ENCODE peak calls at places on chromosomes 1 and 21, in five cellular contexts. Z is colonic mucosa, W is mucosa of descending colon, K is IMR-90, X is fibroblast of lung. A is an unnamed sample.

GRCh38 chr1:241310451-241310850 is 46.6 kb downstream of the RGS7 start:
- DNase-seq in Z (no peak), W (no peak), K (peak), X (peak), A (peak)

GRCh38 chr1:179168526-179168925 is 61.0 kb downstream of the ABL2 start:
- DNase-seq in Z (no peak), W (no peak), K (no peak), X (no peak), A (no peak)

GRCh38 chr1:45913183-45913924 is 109.9 kb downstream of the MAST2 start:
- DNase-seq in Z (peak), W (peak), K (peak), X (peak), A (peak)

GRCh38 chr1:40385437-40386310 is 12.1 kb downstream of the SMAP2 start:
- DNase-seq in Z (no peak), W (no peak), K (no peak), X (no peak), A (no peak)

GRCh38 chr1:119075614-119076013 is 64.8 kb downstream of the WARS2 start:
- DNase-seq in Z (no peak), W (no peak), K (peak), X (peak), A (peak)

GRCh38 chr1:196502437-196502836 is 105.8 kb downstream of the KCNT2 start:
- DNase-seq in Z (no peak), W (no peak), K (no peak), X (no peak), A (no peak)

GRCh38 chr1:96509944-96510343 is 211.6 kb upstream of the PTBP2 start:
- DNase-seq in Z (no peak), W (no peak), K (no peak), X (no peak), A (no peak)

GRCh38 chr1:214933375-214933774 is 149.2 kb upstream of the KCNK2 start:
- DNase-seq in Z (no peak), W (no peak), K (peak), X (no peak), A (no peak)

GRCh38 chr1:150235436-150235851 is 468 bp downstream of the ANP32E start:
- DNase-seq in Z (no peak), W (peak), K (no peak), X (no peak), A (no peak)

GRCh38 chr1:66758247-66758755 is 6.0 kb downstream of the DYNLT5 start:
- DNase-seq in Z (no peak), W (no peak), K (peak), X (no peak), A (no peak)

GRCh38 chr1:197397899-197398298 is 129.8 kb downstream of the CRB1 start:
- DNase-seq in Z (no peak), W (no peak), K (no peak), X (no peak), A (no peak)

GRCh38 chr1:183023146-183023600 is at the start of gene LAMC1:
- DNase-seq in Z (peak), W (peak), K (peak), X (peak), A (peak)

GRCh38 chr1:211920141-211920572 is 89.6 kb upstream of the LPGAT1 start:
- DNase-seq in Z (peak), W (peak), K (peak), X (peak), A (no peak)

GRCh38 chr1:21586222-21586621 is 77.0 kb downstream of the ALPL start:
- DNase-seq in Z (no peak), W (no peak), K (no peak), X (no peak), A (no peak)

GRCh38 chr21:21111309-21111920 is 113.2 kb downstream of the NCAM2 start:
- DNase-seq in Z (no peak), W (no peak), K (no peak), X (no peak), A (no peak)

GRCh38 chr1:75579046-75579445 is 31.9 kb downstream of the SLC44A5 start:
- DNase-seq in Z (no peak), W (no peak), K (no peak), X (no peak), A (no peak)

GRCh38 chr1:185610954-185611353 is 123.2 kb upstream of the HMCN1 start:
- DNase-seq in Z (no peak), W (no peak), K (no peak), X (peak), A (no peak)

GRCh38 chr21:35314896-35315582 is 265.9 kb upstream of the RUNX1 start:
- DNase-seq in Z (no peak), W (no peak), K (peak), X (peak), A (no peak)

GRCh38 chr1:53890522-53890941 is 935 bp upstream of the YIPF1 start:
- DNase-seq in Z (no peak), W (no peak), K (no peak), X (no peak), A (no peak)

GRCh38 chr21:38861006-38861405 is 55.3 kb downstream of the ETS2 start:
- DNase-seq in Z (no peak), W (no peak), K (no peak), X (no peak), A (no peak)

GRCh38 chr1:55225228-55225627 is 10.1 kb upstream of the USP24 start:
- DNase-seq in Z (no peak), W (no peak), K (no peak), X (no peak), A (no peak)

GRCh38 chr1:116497660-116498059 is 73.2 kb downstream of the CD58 start:
- DNase-seq in Z (no peak), W (no peak), K (peak), X (peak), A (no peak)

GRCh38 chr21:33754493-33754892 is 112.2 kb downstream of the ITSN1 start:
- DNase-seq in Z (no peak), W (no peak), K (no peak), X (no peak), A (no peak)

GRCh38 chr21:44758781-44759627 is 42.6 kb downstream of the UBE2G2 start:
- DNase-seq in Z (no peak), W (no peak), K (no peak), X (no peak), A (no peak)

GRCh38 chr1:94395231-94395630 is 23.0 kb upstream of the ABCD3 start:
- DNase-seq in Z (no peak), W (no peak), K (no peak), X (no peak), A (no peak)

GRCh38 chr1:176949033-176949662 is 215.4 kb downstream of the ASTN1 start:
- DNase-seq in Z (peak), W (peak), K (peak), X (peak), A (no peak)

GRCh38 chr1:221714227-221715116 is 27.4 kb downstream of the DUSP10 start:
- DNase-seq in Z (no peak), W (no peak), K (no peak), X (no peak), A (no peak)

GRCh38 chr21:45935628-45936027 is 45.9 kb upstream of the COL6A1 start:
- DNase-seq in Z (no peak), W (no peak), K (peak), X (peak), A (no peak)

GRCh38 chr1:99548924-99549605 is 96.8 kb upstream of the PALMD start:
- DNase-seq in Z (no peak), W (no peak), K (peak), X (no peak), A (no peak)

GRCh38 chr1:3564921-3565831 is 46.1 kb downstream of the MEGF6 start:
- DNase-seq in Z (no peak), W (peak), K (peak), X (peak), A (no peak)

GRCh38 chr1:12342261-12343003 is 112.6 kb downstream of the VPS13D start:
- DNase-seq in Z (no peak), W (no peak), K (no peak), X (no peak), A (no peak)

GRCh38 chr21:45550552-45551210 is 8.4 kb upstream of the SLC19A1 start:
- DNase-seq in Z (no peak), W (no peak), K (no peak), X (peak), A (no peak)

GRCh38 chr1:246147471-246148461 is 359.3 kb downstream of the SMYD3 start:
- DNase-seq in Z (no peak), W (no peak), K (no peak), X (no peak), A (no peak)

GRCh38 chr1:160108888-160109662 is 6.5 kb upstream of the ATP1A2 start:
- DNase-seq in Z (no peak), W (no peak), K (peak), X (peak), A (peak)

GRCh38 chr1:7664893-7665250 is 106.2 kb upstream of the VAMP3 start:
- DNase-seq in Z (no peak), W (no peak), K (no peak), X (no peak), A (no peak)

GRCh38 chr1:40384413-40384762 is 10.9 kb downstream of the SMAP2 start:
- DNase-seq in Z (no peak), W (no peak), K (no peak), X (no peak), A (no peak)

GRCh38 chr1:226253933-226254332 is 30.5 kb downstream of the MIXL1 start:
- DNase-seq in Z (no peak), W (no peak), K (no peak), X (no peak), A (no peak)

GRCh38 chr1:228009116-228009827 is 2.5 kb downstream of the WNT3A start:
- DNase-seq in Z (no peak), W (no peak), K (no peak), X (no peak), A (no peak)

DNA sequence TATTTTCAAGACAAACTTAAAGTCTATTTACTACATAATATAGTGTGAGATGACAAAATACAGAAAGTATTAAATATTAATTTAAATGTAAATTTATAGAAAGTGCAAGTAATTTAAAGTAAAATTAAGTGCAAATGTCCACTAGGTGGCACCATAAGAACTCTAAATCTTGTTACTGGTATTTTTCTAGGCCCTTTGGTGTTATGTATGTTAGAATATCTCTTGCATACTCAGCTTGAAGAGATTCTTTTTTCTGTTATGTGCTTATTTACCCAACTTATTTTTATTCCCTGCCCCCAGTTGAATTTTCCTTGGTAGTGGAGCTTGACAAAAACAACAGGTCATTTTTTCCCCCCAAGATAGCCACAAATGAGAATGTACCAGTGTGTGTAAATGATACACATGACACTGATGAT is 71.5 kb downstream of the RPS6KC1 start:
- DNase-seq in Z (no peak), W (peak), K (peak), X (peak), A (peak)
- TF ChIP-seq CTCF in Z (peak), W (no peak), K (peak), X (no peak), A (peak)

GRCh38 chr1:155197901-155198546 is 9.7 kb downstream of the THBS3 start:
- DNase-seq in Z (no peak), W (no peak), K (no peak), X (no peak), A (no peak)

GRCh38 chr1:155196103-155196892 is 11.4 kb downstream of the THBS3 start:
- DNase-seq in Z (no peak), W (no peak), K (no peak), X (no peak), A (no peak)

GRCh38 chr1:155196893-155197638 is 10.6 kb downstream of the THBS3 start:
- DNase-seq in Z (no peak), W (no peak), K (no peak), X (no peak), A (no peak)

GRCh38 chr1:155199792-155200191 is 7.9 kb downstream of the THBS3 start:
- DNase-seq in Z (no peak), W (no peak), K (no peak), X (no peak), A (no peak)

DNA sequence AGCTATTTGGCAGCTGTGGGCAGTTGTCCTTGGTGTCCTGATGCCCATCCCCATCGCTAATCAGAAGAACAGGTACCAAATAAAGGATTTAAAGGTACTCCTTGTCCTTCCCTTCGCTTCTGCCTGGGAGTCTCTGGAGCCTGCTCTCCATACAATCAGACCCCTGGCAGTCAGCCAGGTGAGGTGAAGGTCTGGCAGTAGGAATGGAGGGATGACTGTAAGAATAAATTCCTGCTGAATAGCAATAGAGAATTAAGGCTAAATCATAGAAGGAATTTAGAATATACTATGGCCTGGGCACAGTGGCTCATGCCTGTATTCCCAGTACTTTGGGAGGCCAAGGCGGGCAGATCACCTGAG is 9.2 kb downstream of the THBS3 start:
- DNase-seq in Z (no peak), W (no peak), K (no peak), X (no peak), A (no peak)
- TF ChIP-seq CTCF in Z (no peak), W (no peak), K (no peak), X (no peak), A (no peak)

GRCh38 chr1:238944028-238944427 is 442.3 kb upstream of the CHRM3 start:
- DNase-seq in Z (no peak), W (no peak), K (no peak), X (no peak), A (no peak)
- TF ChIP-seq CTCF in Z (no peak), W (no peak), K (no peak), X (no peak), A (no peak)

DNA sequence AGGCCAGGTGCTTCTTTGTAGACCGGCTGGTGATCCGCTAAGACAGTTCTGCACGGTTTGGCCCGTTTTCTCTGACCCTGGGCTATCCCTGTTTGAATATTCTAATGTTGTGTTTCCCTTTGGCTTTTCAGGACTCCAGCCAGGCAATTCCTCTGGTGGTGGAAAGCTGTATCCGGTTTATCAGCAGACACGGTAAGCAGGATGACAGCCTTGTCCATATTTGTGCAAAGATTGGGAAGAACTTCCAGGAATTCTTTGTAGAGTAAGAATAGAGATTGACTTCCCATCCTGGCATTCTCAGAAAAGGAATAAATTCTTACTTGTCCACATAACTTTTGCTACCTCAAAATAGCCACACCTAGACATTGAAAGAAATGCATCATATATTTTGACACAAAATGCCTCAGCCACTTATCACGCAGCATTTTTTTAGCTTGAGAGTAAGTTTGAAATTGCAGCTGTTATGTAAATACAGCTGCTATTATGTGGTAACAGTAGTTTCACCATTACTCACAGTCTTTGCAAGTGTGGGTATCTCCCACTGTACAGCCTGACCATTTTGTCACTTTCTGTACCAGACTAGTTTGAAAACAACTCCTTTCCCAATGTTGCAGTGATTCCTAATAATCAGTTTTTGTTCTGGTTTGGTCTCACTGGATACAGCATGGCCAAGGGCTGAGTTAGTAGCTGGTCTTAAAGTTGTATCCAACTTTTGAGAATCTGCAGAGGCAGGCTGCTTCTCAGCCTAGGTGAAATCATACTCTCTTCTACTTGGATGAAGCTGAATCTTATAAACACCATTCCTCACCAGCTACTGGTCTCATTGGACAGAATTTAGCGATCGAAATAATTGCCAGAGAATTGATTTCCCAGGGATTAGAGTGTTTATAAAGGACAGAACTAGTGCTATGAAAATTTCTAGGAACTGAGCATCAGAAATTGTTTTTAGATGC is 40.0 kb upstream of the IKBKE start:
- DNase-seq in Z (no peak), W (peak), K (peak), X (peak), A (peak)
- TF ChIP-seq CTCF in Z (no peak), W (no peak), K (no peak), X (peak), A (peak)

GRCh38 chr1:216119600-216119999 is 303.6 kb downstream of the USH2A start:
- DNase-seq in Z (no peak), W (peak), K (peak), X (peak), A (peak)
- TF ChIP-seq CTCF in Z (no peak), W (no peak), K (peak), X (peak), A (peak)

DNA sequence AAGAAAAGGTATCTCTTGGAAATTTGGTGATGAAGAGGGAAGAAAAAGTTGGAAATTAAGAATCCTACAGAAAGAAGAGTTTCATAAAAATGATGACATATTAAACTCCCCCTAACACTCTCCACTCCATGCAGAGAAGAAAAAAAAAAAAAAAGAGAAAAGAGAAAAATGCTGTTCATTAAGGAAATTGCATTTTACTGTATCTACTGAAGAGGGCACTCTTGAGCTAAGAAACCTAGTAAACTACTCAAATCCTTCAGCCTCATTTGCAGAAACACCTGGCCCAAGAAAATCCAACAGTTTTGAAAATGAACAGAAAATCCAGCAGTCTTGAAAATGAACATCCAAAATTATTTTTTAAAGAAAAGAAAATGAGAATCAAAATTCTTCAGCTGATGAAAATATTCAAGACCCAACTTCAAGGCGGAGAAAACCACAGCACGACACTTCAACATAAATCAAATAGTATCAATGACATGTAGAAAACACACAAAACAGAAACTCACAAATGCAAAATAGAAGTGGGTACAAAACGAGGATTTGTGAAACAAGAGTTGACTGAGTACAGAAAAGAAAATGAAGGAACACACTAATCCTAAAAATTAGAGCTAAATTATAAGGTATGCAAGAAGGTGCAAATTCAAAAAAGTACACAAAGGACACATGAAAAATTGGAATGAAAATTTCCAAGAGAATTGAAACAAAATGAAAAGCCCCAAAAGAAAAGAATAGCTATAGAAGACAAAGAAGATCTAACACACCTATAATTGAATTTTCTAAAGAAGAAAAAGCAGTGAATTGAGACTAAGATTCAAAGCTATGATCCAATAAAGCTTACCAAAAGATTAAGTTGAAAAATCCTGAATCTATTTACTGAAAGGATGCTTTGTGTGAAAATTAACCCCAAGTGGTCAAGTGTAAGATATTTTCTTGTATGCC is 73.2 kb upstream of the DNAJC6 start:
- DNase-seq in Z (no peak), W (no peak), K (peak), X (peak), A (peak)
- TF ChIP-seq CTCF in Z (peak), W (peak), K (peak), X (peak), A (peak)